ENCODE peak calls at places on chromosome 11, in nine cellular contexts. One of them, this sample, is unnamed.

GRCh38 chr11:9231848-9232177 is 33.3 kb downstream of the DENND5A start:
- DNase-seq in substantia nigra: peak; percentile 59
- DNase-seq in psoas muscle: no peak
- DNase-seq in cardiac muscle cell: peak; percentile 74
- DNase-seq in testis: no peak
- DNase-seq in left ventricle myocardium inferior: no peak
- DNase-seq in thoracic aorta: no peak
- DNase-seq in right cardiac atrium: no peak
- DNase-seq in neural progenitor cell: no peak
- DNase-seq in this sample: no peak

GRCh38 chr11:5892908-5893307 is at the start of gene OR52E5:
- DNase-seq in substantia nigra: no peak
- DNase-seq in psoas muscle: no peak
- DNase-seq in cardiac muscle cell: no peak
- DNase-seq in testis: no peak
- DNase-seq in left ventricle myocardium inferior: no peak
- DNase-seq in thoracic aorta: no peak
- DNase-seq in right cardiac atrium: no peak
- DNase-seq in neural progenitor cell: no peak
- DNase-seq in this sample: no peak

GRCh38 chr11:111367411-111368284 is 11.4 kb downstream of the POU2AF1 start:
- DNase-seq in substantia nigra: no peak
- DNase-seq in psoas muscle: no peak
- DNase-seq in cardiac muscle cell: no peak
- DNase-seq in testis: no peak
- DNase-seq in left ventricle myocardium inferior: no peak
- DNase-seq in thoracic aorta: no peak
- DNase-seq in right cardiac atrium: no peak
- DNase-seq in neural progenitor cell: no peak
- DNase-seq in this sample: no peak

GRCh38 chr11:84855846-84856245 is 771.3 kb downstream of the DLG2 start:
- DNase-seq in substantia nigra: no peak
- DNase-seq in psoas muscle: no peak
- DNase-seq in cardiac muscle cell: peak; percentile 6
- DNase-seq in testis: no peak
- DNase-seq in left ventricle myocardium inferior: no peak
- DNase-seq in thoracic aorta: no peak
- DNase-seq in right cardiac atrium: no peak
- DNase-seq in neural progenitor cell: no peak
- DNase-seq in this sample: no peak

GRCh38 chr11:64754919-64755662 is 4.7 kb downstream of the PYGM start:
- DNase-seq in substantia nigra: no peak
- DNase-seq in psoas muscle: peak; percentile 81
- DNase-seq in cardiac muscle cell: no peak
- DNase-seq in testis: no peak
- DNase-seq in left ventricle myocardium inferior: no peak
- DNase-seq in thoracic aorta: no peak
- DNase-seq in right cardiac atrium: peak; percentile 42
- DNase-seq in neural progenitor cell: no peak
- DNase-seq in this sample: no peak

GRCh38 chr11:34613462-34614183 is 7.3 kb upstream of the EHF start:
- DNase-seq in substantia nigra: no peak
- DNase-seq in psoas muscle: no peak
- DNase-seq in cardiac muscle cell: no peak
- DNase-seq in testis: no peak
- DNase-seq in left ventricle myocardium inferior: no peak
- DNase-seq in thoracic aorta: no peak
- DNase-seq in right cardiac atrium: no peak
- DNase-seq in neural progenitor cell: no peak
- DNase-seq in this sample: no peak

GRCh38 chr11:77171254-77171653 is 43.2 kb downstream of the MYO7A start:
- DNase-seq in substantia nigra: no peak
- DNase-seq in psoas muscle: no peak
- DNase-seq in cardiac muscle cell: no peak
- DNase-seq in testis: no peak
- DNase-seq in left ventricle myocardium inferior: no peak
- DNase-seq in thoracic aorta: no peak
- DNase-seq in right cardiac atrium: no peak
- DNase-seq in neural progenitor cell: no peak
- DNase-seq in this sample: no peak

GRCh38 chr11:107791343-107792048 is 67.1 kb downstream of the SLC35F2 start:
- DNase-seq in substantia nigra: no peak
- DNase-seq in psoas muscle: no peak
- DNase-seq in cardiac muscle cell: peak; percentile 10
- DNase-seq in testis: no peak
- DNase-seq in left ventricle myocardium inferior: no peak
- DNase-seq in thoracic aorta: no peak
- DNase-seq in right cardiac atrium: no peak
- DNase-seq in neural progenitor cell: no peak
- DNase-seq in this sample: no peak

GRCh38 chr11:88402784-88403183 is 65.2 kb upstream of the CTSC start:
- DNase-seq in substantia nigra: no peak
- DNase-seq in psoas muscle: no peak
- DNase-seq in cardiac muscle cell: peak; percentile 29
- DNase-seq in testis: no peak
- DNase-seq in left ventricle myocardium inferior: no peak
- DNase-seq in thoracic aorta: no peak
- DNase-seq in right cardiac atrium: no peak
- DNase-seq in neural progenitor cell: no peak
- DNase-seq in this sample: no peak

GRCh38 chr11:69667619-69668604 is 7.2 kb downstream of the LTO1 start:
- DNase-seq in substantia nigra: no peak
- DNase-seq in psoas muscle: peak; percentile 29
- DNase-seq in cardiac muscle cell: no peak
- DNase-seq in testis: no peak
- DNase-seq in left ventricle myocardium inferior: no peak
- DNase-seq in thoracic aorta: no peak
- DNase-seq in right cardiac atrium: no peak
- DNase-seq in neural progenitor cell: no peak
- DNase-seq in this sample: no peak

GRCh38 chr11:92979176-92979575 is 9.7 kb downstream of the MTNR1B start:
- DNase-seq in substantia nigra: no peak
- DNase-seq in psoas muscle: no peak
- DNase-seq in cardiac muscle cell: no peak
- DNase-seq in testis: no peak
- DNase-seq in left ventricle myocardium inferior: no peak
- DNase-seq in thoracic aorta: no peak
- DNase-seq in right cardiac atrium: no peak
- DNase-seq in neural progenitor cell: no peak
- DNase-seq in this sample: no peak

GRCh38 chr11:1919428-1920127 is at the start of gene TNNT3:
- DNase-seq in substantia nigra: no peak
- DNase-seq in psoas muscle: peak; percentile 91
- DNase-seq in cardiac muscle cell: no peak
- DNase-seq in testis: no peak
- DNase-seq in left ventricle myocardium inferior: no peak
- DNase-seq in thoracic aorta: no peak
- DNase-seq in right cardiac atrium: no peak
- DNase-seq in neural progenitor cell: peak; percentile 22
- DNase-seq in this sample: no peak

GRCh38 chr11:19326499-19326898 is 85.8 kb upstream of the E2F8 start:
- DNase-seq in substantia nigra: no peak
- DNase-seq in psoas muscle: no peak
- DNase-seq in cardiac muscle cell: peak; percentile 58
- DNase-seq in testis: no peak
- DNase-seq in left ventricle myocardium inferior: no peak
- DNase-seq in thoracic aorta: no peak
- DNase-seq in right cardiac atrium: peak; percentile 18
- DNase-seq in neural progenitor cell: no peak
- DNase-seq in this sample: no peak

GRCh38 chr11:74154621-74155281 is 16.1 kb downstream of the C2CD3 start:
- DNase-seq in substantia nigra: no peak
- DNase-seq in psoas muscle: no peak
- DNase-seq in cardiac muscle cell: peak; percentile 62
- DNase-seq in testis: peak; percentile 52
- DNase-seq in left ventricle myocardium inferior: no peak
- DNase-seq in thoracic aorta: no peak
- DNase-seq in right cardiac atrium: peak; percentile 68
- DNase-seq in neural progenitor cell: no peak
- DNase-seq in this sample: no peak

GRCh38 chr11:73838443-73839122 is 38.1 kb downstream of the COA4 start:
- DNase-seq in substantia nigra: no peak
- DNase-seq in psoas muscle: no peak
- DNase-seq in cardiac muscle cell: peak; percentile 47
- DNase-seq in testis: no peak
- DNase-seq in left ventricle myocardium inferior: no peak
- DNase-seq in thoracic aorta: no peak
- DNase-seq in right cardiac atrium: no peak
- DNase-seq in neural progenitor cell: peak; percentile 38
- DNase-seq in this sample: no peak

GRCh38 chr11:66363805-66364535 is 7.6 kb downstream of the SLC29A2 start:
- DNase-seq in substantia nigra: no peak
- DNase-seq in psoas muscle: peak; percentile 87
- DNase-seq in cardiac muscle cell: peak; percentile 27
- DNase-seq in testis: peak; percentile 54
- DNase-seq in left ventricle myocardium inferior: no peak
- DNase-seq in thoracic aorta: no peak
- DNase-seq in right cardiac atrium: peak; percentile 76
- DNase-seq in neural progenitor cell: peak; percentile 67
- DNase-seq in this sample: no peak

GRCh38 chr11:7894251-7894650 is 36.8 kb downstream of the OR10A6 start:
- DNase-seq in substantia nigra: no peak
- DNase-seq in psoas muscle: no peak
- DNase-seq in cardiac muscle cell: no peak
- DNase-seq in testis: peak; percentile 54
- DNase-seq in left ventricle myocardium inferior: no peak
- DNase-seq in thoracic aorta: no peak
- DNase-seq in right cardiac atrium: no peak
- DNase-seq in neural progenitor cell: no peak
- DNase-seq in this sample: no peak
- H3K27ac ChIP-seq in substantia nigra: no peak overlapping the region
- H3K27ac ChIP-seq in psoas muscle: no peak overlapping the region
- H3K27ac ChIP-seq in cardiac muscle cell: no peak overlapping the region
- H3K27ac ChIP-seq in testis: peak overlapping the region; percentile 65
- H3K27ac ChIP-seq in left ventricle myocardium inferior: no peak overlapping the region
- H3K27ac ChIP-seq in thoracic aorta: no peak overlapping the region
- H3K27ac ChIP-seq in right cardiac atrium: no peak overlapping the region
- H3K27ac ChIP-seq in neural progenitor cell: no peak overlapping the region
- H3K27ac ChIP-seq in this sample: no peak overlapping the region

DNA sequence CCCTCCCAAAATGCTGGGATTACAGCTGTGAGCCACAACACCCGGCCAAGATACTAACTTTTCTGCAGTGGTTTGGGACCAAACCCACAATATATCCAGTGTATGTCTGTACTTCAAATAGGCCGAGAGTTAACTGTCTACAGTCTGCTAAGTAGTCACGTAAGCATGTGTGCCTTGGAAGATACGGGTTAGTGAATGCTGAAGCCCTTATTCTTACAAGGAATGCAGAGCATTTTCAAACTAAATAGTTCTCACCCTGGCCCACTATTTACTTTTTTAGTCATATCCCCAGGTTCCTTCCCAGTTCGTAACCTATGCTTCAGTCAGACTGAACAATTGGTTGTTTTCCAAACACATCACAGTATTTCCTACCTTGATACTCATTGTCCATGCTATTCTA is 176.0 kb downstream of the WNT11 start:
- DNase-seq in substantia nigra: no peak
- DNase-seq in psoas muscle: no peak
- DNase-seq in cardiac muscle cell: peak; percentile 25
- DNase-seq in testis: no peak
- DNase-seq in left ventricle myocardium inferior: no peak
- DNase-seq in thoracic aorta: no peak
- DNase-seq in right cardiac atrium: no peak
- DNase-seq in neural progenitor cell: no peak
- DNase-seq in this sample: peak; percentile 29
- H3K27ac ChIP-seq in substantia nigra: no peak overlapping the region
- H3K27ac ChIP-seq in psoas muscle: no peak overlapping the region
- H3K27ac ChIP-seq in cardiac muscle cell: no peak overlapping the region
- H3K27ac ChIP-seq in testis: no peak overlapping the region
- H3K27ac ChIP-seq in left ventricle myocardium inferior: no peak overlapping the region
- H3K27ac ChIP-seq in thoracic aorta: no peak overlapping the region
- H3K27ac ChIP-seq in right cardiac atrium: no peak overlapping the region
- H3K27ac ChIP-seq in neural progenitor cell: no peak overlapping the region
- H3K27ac ChIP-seq in this sample: peak overlapping the region; percentile 88

GRCh38 chr11:120649316-120649715 is 137.8 kb downstream of the GRIK4 start:
- DNase-seq in substantia nigra: no peak
- DNase-seq in psoas muscle: no peak
- DNase-seq in cardiac muscle cell: no peak
- DNase-seq in testis: no peak
- DNase-seq in left ventricle myocardium inferior: no peak
- DNase-seq in thoracic aorta: no peak
- DNase-seq in right cardiac atrium: no peak
- DNase-seq in neural progenitor cell: no peak
- DNase-seq in this sample: no peak

GRCh38 chr11:120647681-120648080 is 136.1 kb downstream of the GRIK4 start:
- DNase-seq in substantia nigra: no peak
- DNase-seq in psoas muscle: no peak
- DNase-seq in cardiac muscle cell: no peak
- DNase-seq in testis: no peak
- DNase-seq in left ventricle myocardium inferior: no peak
- DNase-seq in thoracic aorta: no peak
- DNase-seq in right cardiac atrium: no peak
- DNase-seq in neural progenitor cell: no peak
- DNase-seq in this sample: no peak

GRCh38 chr11:120646206-120646605 is 134.7 kb downstream of the GRIK4 start:
- DNase-seq in substantia nigra: no peak
- DNase-seq in psoas muscle: no peak
- DNase-seq in cardiac muscle cell: no peak
- DNase-seq in testis: no peak
- DNase-seq in left ventricle myocardium inferior: no peak
- DNase-seq in thoracic aorta: no peak
- DNase-seq in right cardiac atrium: no peak
- DNase-seq in neural progenitor cell: no peak
- DNase-seq in this sample: no peak

GRCh38 chr11:120651396-120651795 is 139.8 kb downstream of the GRIK4 start:
- DNase-seq in substantia nigra: no peak
- DNase-seq in psoas muscle: no peak
- DNase-seq in cardiac muscle cell: no peak
- DNase-seq in testis: no peak
- DNase-seq in left ventricle myocardium inferior: no peak
- DNase-seq in thoracic aorta: no peak
- DNase-seq in right cardiac atrium: no peak
- DNase-seq in neural progenitor cell: no peak
- DNase-seq in this sample: no peak

GRCh38 chr11:120648706-120649250 is 137.2 kb downstream of the GRIK4 start:
- DNase-seq in substantia nigra: no peak
- DNase-seq in psoas muscle: no peak
- DNase-seq in cardiac muscle cell: no peak
- DNase-seq in testis: no peak
- DNase-seq in left ventricle myocardium inferior: no peak
- DNase-seq in thoracic aorta: no peak
- DNase-seq in right cardiac atrium: no peak
- DNase-seq in neural progenitor cell: no peak
- DNase-seq in this sample: no peak
- H3K27ac ChIP-seq in substantia nigra: no peak overlapping the region
- H3K27ac ChIP-seq in psoas muscle: no peak overlapping the region
- H3K27ac ChIP-seq in cardiac muscle cell: no peak overlapping the region
- H3K27ac ChIP-seq in testis: no peak overlapping the region
- H3K27ac ChIP-seq in left ventricle myocardium inferior: no peak overlapping the region
- H3K27ac ChIP-seq in thoracic aorta: no peak overlapping the region
- H3K27ac ChIP-seq in right cardiac atrium: no peak overlapping the region
- H3K27ac ChIP-seq in neural progenitor cell: no peak overlapping the region
- H3K27ac ChIP-seq in this sample: no peak overlapping the region

DNA sequence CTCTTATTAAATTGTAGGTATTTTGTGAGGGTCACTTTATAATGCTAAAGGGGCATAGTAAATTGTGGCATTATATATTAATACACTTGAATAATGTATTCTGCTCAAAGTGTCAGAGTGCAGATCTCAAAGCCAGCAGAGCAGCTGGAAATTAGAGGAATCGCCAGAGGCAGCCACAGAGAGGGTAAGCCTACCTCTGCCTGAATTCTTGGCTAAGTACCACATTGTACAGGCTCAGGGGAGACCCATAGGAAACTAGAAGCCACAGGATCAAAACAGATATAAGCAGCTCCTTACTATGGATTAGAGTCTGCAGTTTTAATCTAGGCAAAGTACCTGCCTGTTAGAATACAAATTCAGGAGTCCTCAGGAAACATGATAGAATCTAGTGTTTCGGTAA is 249.3 kb downstream of the DDX10 start:
- DNase-seq in substantia nigra: no peak
- DNase-seq in psoas muscle: no peak
- DNase-seq in cardiac muscle cell: no peak
- DNase-seq in testis: no peak
- DNase-seq in left ventricle myocardium inferior: no peak
- DNase-seq in thoracic aorta: no peak
- DNase-seq in right cardiac atrium: no peak
- DNase-seq in neural progenitor cell: peak; percentile 16
- DNase-seq in this sample: no peak
- H3K27ac ChIP-seq in substantia nigra: no peak overlapping the region
- H3K27ac ChIP-seq in psoas muscle: no peak overlapping the region
- H3K27ac ChIP-seq in cardiac muscle cell: no peak overlapping the region
- H3K27ac ChIP-seq in testis: no peak overlapping the region
- H3K27ac ChIP-seq in left ventricle myocardium inferior: no peak overlapping the region
- H3K27ac ChIP-seq in thoracic aorta: no peak overlapping the region
- H3K27ac ChIP-seq in right cardiac atrium: no peak overlapping the region
- H3K27ac ChIP-seq in neural progenitor cell: no peak overlapping the region
- H3K27ac ChIP-seq in this sample: no peak overlapping the region

This sample was measured in epithelial cell of prostate.